ENCODE peak calls at places on chromosomes 12 and 14, in ten cellular contexts. One of them, this sample, is unnamed.

GRCh38 chr12:85280138-85280983 is at the start of gene ALX1:
- DNase-seq in CD4-positive, CD25-positive, alpha-beta regulatory T cell: peak; percentile 2
- DNase-seq in effector memory CD4-positive, alpha-beta T cell: no peak
- DNase-seq in body of pancreas: no peak
- DNase-seq in tibial nerve: no peak
- DNase-seq in fibroblast of pulmonary artery: peak; percentile 42
- DNase-seq in foreskin fibroblast: peak; percentile 51
- DNase-seq in cardiac fibroblast: peak; percentile 14
- DNase-seq in suprapubic skin: no peak
- DNase-seq in HAP-1: peak; percentile 78
- DNase-seq in this sample: peak; percentile 80

GRCh38 chr14:96532632-96533031 is 30.4 kb downstream of the PAPOLA start:
- DNase-seq in CD4-positive, CD25-positive, alpha-beta regulatory T cell: no peak
- DNase-seq in effector memory CD4-positive, alpha-beta T cell: no peak
- DNase-seq in body of pancreas: no peak
- DNase-seq in tibial nerve: no peak
- DNase-seq in fibroblast of pulmonary artery: no peak
- DNase-seq in foreskin fibroblast: no peak
- DNase-seq in cardiac fibroblast: no peak
- DNase-seq in suprapubic skin: no peak
- DNase-seq in HAP-1: no peak
- DNase-seq in this sample: no peak

GRCh38 chr12:93926237-93926636 is 222.1 kb upstream of the PLXNC1 start:
- DNase-seq in CD4-positive, CD25-positive, alpha-beta regulatory T cell: no peak
- DNase-seq in effector memory CD4-positive, alpha-beta T cell: no peak
- DNase-seq in body of pancreas: no peak
- DNase-seq in tibial nerve: no peak
- DNase-seq in fibroblast of pulmonary artery: no peak
- DNase-seq in foreskin fibroblast: no peak
- DNase-seq in cardiac fibroblast: no peak
- DNase-seq in suprapubic skin: no peak
- DNase-seq in HAP-1: no peak
- DNase-seq in this sample: no peak

GRCh38 chr14:104293851-104294627 is 155.7 kb downstream of the KIF26A start:
- DNase-seq in CD4-positive, CD25-positive, alpha-beta regulatory T cell: no peak
- DNase-seq in effector memory CD4-positive, alpha-beta T cell: no peak
- DNase-seq in body of pancreas: no peak
- DNase-seq in tibial nerve: no peak
- DNase-seq in fibroblast of pulmonary artery: no peak
- DNase-seq in foreskin fibroblast: no peak
- DNase-seq in cardiac fibroblast: no peak
- DNase-seq in suprapubic skin: peak; percentile 46
- DNase-seq in HAP-1: no peak
- DNase-seq in this sample: peak; percentile 9

GRCh38 chr14:67187826-67188225 is 1.4 kb upstream of the GARIN2 start:
- DNase-seq in CD4-positive, CD25-positive, alpha-beta regulatory T cell: no peak
- DNase-seq in effector memory CD4-positive, alpha-beta T cell: no peak
- DNase-seq in body of pancreas: peak; percentile 13
- DNase-seq in tibial nerve: no peak
- DNase-seq in fibroblast of pulmonary artery: peak; percentile 44
- DNase-seq in foreskin fibroblast: peak; percentile 53
- DNase-seq in cardiac fibroblast: peak; percentile 69
- DNase-seq in suprapubic skin: no peak
- DNase-seq in HAP-1: no peak
- DNase-seq in this sample: peak; percentile 90

GRCh38 chr12:109605599-109606228 is 32.1 kb downstream of the MVK start:
- DNase-seq in CD4-positive, CD25-positive, alpha-beta regulatory T cell: no peak
- DNase-seq in effector memory CD4-positive, alpha-beta T cell: no peak
- DNase-seq in body of pancreas: no peak
- DNase-seq in tibial nerve: no peak
- DNase-seq in fibroblast of pulmonary artery: no peak
- DNase-seq in foreskin fibroblast: no peak
- DNase-seq in cardiac fibroblast: no peak
- DNase-seq in suprapubic skin: no peak
- DNase-seq in HAP-1: no peak
- DNase-seq in this sample: no peak

GRCh38 chr14:55053018-55053417 is 1.6 kb downstream of the MAPK1IP1L start:
- DNase-seq in CD4-positive, CD25-positive, alpha-beta regulatory T cell: no peak
- DNase-seq in effector memory CD4-positive, alpha-beta T cell: no peak
- DNase-seq in body of pancreas: no peak
- DNase-seq in tibial nerve: no peak
- DNase-seq in fibroblast of pulmonary artery: no peak
- DNase-seq in foreskin fibroblast: no peak
- DNase-seq in cardiac fibroblast: no peak
- DNase-seq in suprapubic skin: no peak
- DNase-seq in HAP-1: no peak
- DNase-seq in this sample: no peak

GRCh38 chr14:60350366-60350720 is 101.3 kb downstream of the PPM1A start:
- DNase-seq in CD4-positive, CD25-positive, alpha-beta regulatory T cell: no peak
- DNase-seq in effector memory CD4-positive, alpha-beta T cell: no peak
- DNase-seq in body of pancreas: no peak
- DNase-seq in tibial nerve: no peak
- DNase-seq in fibroblast of pulmonary artery: no peak
- DNase-seq in foreskin fibroblast: no peak
- DNase-seq in cardiac fibroblast: peak; percentile 5
- DNase-seq in suprapubic skin: no peak
- DNase-seq in HAP-1: no peak
- DNase-seq in this sample: peak; percentile 2

GRCh38 chr12:71787574-71787973 is 32.9 kb downstream of the RAB21 start:
- DNase-seq in CD4-positive, CD25-positive, alpha-beta regulatory T cell: no peak
- DNase-seq in effector memory CD4-positive, alpha-beta T cell: no peak
- DNase-seq in body of pancreas: no peak
- DNase-seq in tibial nerve: no peak
- DNase-seq in fibroblast of pulmonary artery: no peak
- DNase-seq in foreskin fibroblast: no peak
- DNase-seq in cardiac fibroblast: no peak
- DNase-seq in suprapubic skin: no peak
- DNase-seq in HAP-1: no peak
- DNase-seq in this sample: no peak

GRCh38 chr12:52865090-52865944 is 16.5 kb upstream of the KRT78 start:
- DNase-seq in CD4-positive, CD25-positive, alpha-beta regulatory T cell: peak; percentile 21
- DNase-seq in effector memory CD4-positive, alpha-beta T cell: no peak
- DNase-seq in body of pancreas: peak; percentile 81
- DNase-seq in tibial nerve: no peak
- DNase-seq in fibroblast of pulmonary artery: peak; percentile 80
- DNase-seq in foreskin fibroblast: peak; percentile 50
- DNase-seq in cardiac fibroblast: peak; percentile 74
- DNase-seq in suprapubic skin: no peak
- DNase-seq in HAP-1: peak; percentile 67
- DNase-seq in this sample: peak; percentile 77

GRCh38 chr12:10220398-10221077 is 7.9 kb downstream of the GABARAPL1 start:
- DNase-seq in CD4-positive, CD25-positive, alpha-beta regulatory T cell: no peak
- DNase-seq in effector memory CD4-positive, alpha-beta T cell: no peak
- DNase-seq in body of pancreas: peak; percentile 86
- DNase-seq in tibial nerve: peak; percentile 77
- DNase-seq in fibroblast of pulmonary artery: peak; percentile 93
- DNase-seq in foreskin fibroblast: peak; percentile 40
- DNase-seq in cardiac fibroblast: peak; percentile 82
- DNase-seq in suprapubic skin: peak; percentile 91
- DNase-seq in HAP-1: no peak
- DNase-seq in this sample: peak; percentile 90

GRCh38 chr14:76780875-76781647 is 19.8 kb downstream of the VASH1 start:
- DNase-seq in CD4-positive, CD25-positive, alpha-beta regulatory T cell: no peak
- DNase-seq in effector memory CD4-positive, alpha-beta T cell: no peak
- DNase-seq in body of pancreas: peak; percentile 34
- DNase-seq in tibial nerve: no peak
- DNase-seq in fibroblast of pulmonary artery: peak; percentile 18
- DNase-seq in foreskin fibroblast: no peak
- DNase-seq in cardiac fibroblast: no peak
- DNase-seq in suprapubic skin: no peak
- DNase-seq in HAP-1: no peak
- DNase-seq in this sample: no peak

GRCh38 chr12:26683443-26683842 is 149.6 kb downstream of the ITPR2 start:
- DNase-seq in CD4-positive, CD25-positive, alpha-beta regulatory T cell: no peak
- DNase-seq in effector memory CD4-positive, alpha-beta T cell: no peak
- DNase-seq in body of pancreas: no peak
- DNase-seq in tibial nerve: no peak
- DNase-seq in fibroblast of pulmonary artery: no peak
- DNase-seq in foreskin fibroblast: no peak
- DNase-seq in cardiac fibroblast: no peak
- DNase-seq in suprapubic skin: no peak
- DNase-seq in HAP-1: no peak
- DNase-seq in this sample: no peak

DNA sequence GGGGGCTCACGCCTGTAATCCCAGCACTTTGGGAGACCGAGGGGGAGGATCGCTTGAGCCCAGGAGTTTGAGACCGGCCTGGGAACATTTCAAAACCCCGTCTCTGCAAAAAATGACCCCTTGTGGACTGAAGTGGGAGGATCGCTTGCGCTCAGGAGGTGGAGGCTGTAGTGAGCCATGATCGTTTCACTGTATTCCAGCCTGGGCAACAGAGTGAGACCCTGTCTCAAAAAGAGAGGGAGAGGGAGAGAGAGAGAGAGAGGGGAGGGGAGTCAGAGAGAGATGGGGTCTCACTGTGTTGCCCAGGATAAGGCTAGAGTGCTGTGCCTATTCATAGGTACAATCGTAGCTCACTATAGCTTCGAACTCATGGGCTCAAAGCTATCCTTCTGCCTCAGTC is 2.8 kb downstream of the FGD4 start:
- DNase-seq in CD4-positive, CD25-positive, alpha-beta regulatory T cell: no peak
- DNase-seq in effector memory CD4-positive, alpha-beta T cell: no peak
- DNase-seq in body of pancreas: no peak
- DNase-seq in tibial nerve: no peak
- DNase-seq in fibroblast of pulmonary artery: no peak
- DNase-seq in foreskin fibroblast: no peak
- DNase-seq in cardiac fibroblast: no peak
- DNase-seq in suprapubic skin: no peak
- DNase-seq in HAP-1: no peak
- DNase-seq in this sample: no peak
- H3K4me3 ChIP-seq in CD4-positive, CD25-positive, alpha-beta regulatory T cell: no peak overlapping the region
- H3K4me3 ChIP-seq in effector memory CD4-positive, alpha-beta T cell: no peak overlapping the region
- H3K4me3 ChIP-seq in body of pancreas: no peak overlapping the region
- H3K4me3 ChIP-seq in tibial nerve: no peak overlapping the region
- H3K4me3 ChIP-seq in fibroblast of pulmonary artery: no peak overlapping the region
- H3K4me3 ChIP-seq in foreskin fibroblast: no peak overlapping the region
- H3K4me3 ChIP-seq in cardiac fibroblast: no peak overlapping the region
- H3K4me3 ChIP-seq in suprapubic skin: no peak overlapping the region
- H3K4me3 ChIP-seq in HAP-1: no peak overlapping the region
- H3K4me3 ChIP-seq in this sample: no peak overlapping the region

GRCh38 chr14:30340495-30340894 is 218.5 kb upstream of the G2E3 start:
- DNase-seq in CD4-positive, CD25-positive, alpha-beta regulatory T cell: no peak
- DNase-seq in effector memory CD4-positive, alpha-beta T cell: no peak
- DNase-seq in body of pancreas: no peak
- DNase-seq in tibial nerve: no peak
- DNase-seq in fibroblast of pulmonary artery: no peak
- DNase-seq in foreskin fibroblast: no peak
- DNase-seq in cardiac fibroblast: no peak
- DNase-seq in suprapubic skin: no peak
- DNase-seq in HAP-1: no peak
- DNase-seq in this sample: no peak

GRCh38 chr14:30337456-30337855 is 221.5 kb upstream of the G2E3 start:
- DNase-seq in CD4-positive, CD25-positive, alpha-beta regulatory T cell: no peak
- DNase-seq in effector memory CD4-positive, alpha-beta T cell: no peak
- DNase-seq in body of pancreas: no peak
- DNase-seq in tibial nerve: no peak
- DNase-seq in fibroblast of pulmonary artery: no peak
- DNase-seq in foreskin fibroblast: no peak
- DNase-seq in cardiac fibroblast: no peak
- DNase-seq in suprapubic skin: no peak
- DNase-seq in HAP-1: no peak
- DNase-seq in this sample: no peak

GRCh38 chr14:30333934-30334333 is 225.0 kb upstream of the G2E3 start:
- DNase-seq in CD4-positive, CD25-positive, alpha-beta regulatory T cell: no peak
- DNase-seq in effector memory CD4-positive, alpha-beta T cell: no peak
- DNase-seq in body of pancreas: no peak
- DNase-seq in tibial nerve: no peak
- DNase-seq in fibroblast of pulmonary artery: no peak
- DNase-seq in foreskin fibroblast: no peak
- DNase-seq in cardiac fibroblast: peak; percentile 3
- DNase-seq in suprapubic skin: no peak
- DNase-seq in HAP-1: no peak
- DNase-seq in this sample: no peak

GRCh38 chr14:30339311-30339901 is 219.6 kb upstream of the G2E3 start:
- DNase-seq in CD4-positive, CD25-positive, alpha-beta regulatory T cell: no peak
- DNase-seq in effector memory CD4-positive, alpha-beta T cell: no peak
- DNase-seq in body of pancreas: no peak
- DNase-seq in tibial nerve: no peak
- DNase-seq in fibroblast of pulmonary artery: no peak
- DNase-seq in foreskin fibroblast: no peak
- DNase-seq in cardiac fibroblast: no peak
- DNase-seq in suprapubic skin: no peak
- DNase-seq in HAP-1: no peak
- DNase-seq in this sample: no peak
- H3K4me3 ChIP-seq in CD4-positive, CD25-positive, alpha-beta regulatory T cell: no peak overlapping the region
- H3K4me3 ChIP-seq in effector memory CD4-positive, alpha-beta T cell: no peak overlapping the region
- H3K4me3 ChIP-seq in body of pancreas: no peak overlapping the region
- H3K4me3 ChIP-seq in tibial nerve: no peak overlapping the region
- H3K4me3 ChIP-seq in fibroblast of pulmonary artery: no peak overlapping the region
- H3K4me3 ChIP-seq in foreskin fibroblast: no peak overlapping the region
- H3K4me3 ChIP-seq in cardiac fibroblast: no peak overlapping the region
- H3K4me3 ChIP-seq in suprapubic skin: no peak overlapping the region
- H3K4me3 ChIP-seq in HAP-1: no peak overlapping the region
- H3K4me3 ChIP-seq in this sample: no peak overlapping the region

GRCh38 chr12:4810219-4810671 is 90.0 kb downstream of the GALNT8 start:
- DNase-seq in CD4-positive, CD25-positive, alpha-beta regulatory T cell: no peak
- DNase-seq in effector memory CD4-positive, alpha-beta T cell: no peak
- DNase-seq in body of pancreas: no peak
- DNase-seq in tibial nerve: no peak
- DNase-seq in fibroblast of pulmonary artery: no peak
- DNase-seq in foreskin fibroblast: no peak
- DNase-seq in cardiac fibroblast: no peak
- DNase-seq in suprapubic skin: no peak
- DNase-seq in HAP-1: no peak
- DNase-seq in this sample: no peak
- H3K4me3 ChIP-seq in CD4-positive, CD25-positive, alpha-beta regulatory T cell: peak overlapping the region; percentile 7
- H3K4me3 ChIP-seq in effector memory CD4-positive, alpha-beta T cell: peak overlapping the region; percentile 53
- H3K4me3 ChIP-seq in body of pancreas: no peak overlapping the region
- H3K4me3 ChIP-seq in tibial nerve: peak overlapping the region; percentile 37
- H3K4me3 ChIP-seq in fibroblast of pulmonary artery: no peak overlapping the region
- H3K4me3 ChIP-seq in foreskin fibroblast: no peak overlapping the region
- H3K4me3 ChIP-seq in cardiac fibroblast: no peak overlapping the region
- H3K4me3 ChIP-seq in suprapubic skin: peak overlapping the region; percentile 46
- H3K4me3 ChIP-seq in HAP-1: no peak overlapping the region
- H3K4me3 ChIP-seq in this sample: no peak overlapping the region

DNA sequence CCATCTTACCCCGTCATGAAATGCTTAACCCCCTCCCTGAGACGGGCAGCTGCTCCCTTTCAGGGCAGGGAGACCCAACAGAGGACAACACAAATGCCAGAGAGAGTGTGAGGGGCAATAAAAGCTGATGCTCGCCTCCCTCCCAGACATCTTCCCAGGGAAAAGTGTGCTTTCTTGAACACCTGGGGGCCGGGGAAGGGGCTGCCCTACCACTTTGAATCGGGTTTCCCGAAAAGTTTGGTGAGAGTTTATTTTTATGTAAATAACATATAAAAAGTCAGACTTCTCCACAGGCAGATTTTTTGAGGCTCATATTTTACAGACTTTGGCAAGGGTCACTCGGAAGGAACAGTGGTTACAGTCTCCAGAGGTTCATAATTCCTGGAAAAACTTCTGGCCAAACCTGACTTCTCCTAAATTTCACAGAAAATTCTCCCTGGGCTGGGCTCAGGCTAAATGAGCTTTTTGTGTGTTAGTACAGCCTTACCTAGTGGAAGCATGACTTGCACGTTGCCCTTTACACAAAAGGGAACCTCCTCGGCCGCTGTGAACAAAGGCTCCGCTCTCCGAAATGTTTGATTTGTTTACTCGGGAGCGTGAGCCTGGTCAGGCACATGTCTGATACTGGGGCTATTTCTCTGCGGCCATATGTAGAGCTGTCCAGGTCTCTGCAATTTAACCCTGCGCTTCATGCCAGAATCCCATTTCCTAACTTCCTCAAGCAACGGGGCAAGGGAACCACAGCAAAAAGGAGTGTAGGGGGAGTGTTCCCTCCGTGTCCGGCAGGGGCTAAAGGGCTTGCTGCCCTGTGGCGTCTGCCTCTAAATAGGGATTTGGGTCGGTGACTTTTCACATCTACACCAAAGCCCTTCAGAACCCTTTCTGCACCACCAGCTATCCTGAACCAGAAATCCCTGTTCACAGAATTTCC is 3.4 kb downstream of the RTL1 start:
- DNase-seq in CD4-positive, CD25-positive, alpha-beta regulatory T cell: no peak
- DNase-seq in effector memory CD4-positive, alpha-beta T cell: no peak
- DNase-seq in body of pancreas: no peak
- DNase-seq in tibial nerve: no peak
- DNase-seq in fibroblast of pulmonary artery: no peak
- DNase-seq in foreskin fibroblast: no peak
- DNase-seq in cardiac fibroblast: no peak
- DNase-seq in suprapubic skin: peak; percentile 39
- DNase-seq in HAP-1: peak; percentile 45
- DNase-seq in this sample: no peak
- H3K4me3 ChIP-seq in CD4-positive, CD25-positive, alpha-beta regulatory T cell: no peak overlapping the region
- H3K4me3 ChIP-seq in effector memory CD4-positive, alpha-beta T cell: no peak overlapping the region
- H3K4me3 ChIP-seq in body of pancreas: no peak overlapping the region
- H3K4me3 ChIP-seq in tibial nerve: no peak overlapping the region
- H3K4me3 ChIP-seq in fibroblast of pulmonary artery: no peak overlapping the region
- H3K4me3 ChIP-seq in foreskin fibroblast: no peak overlapping the region
- H3K4me3 ChIP-seq in cardiac fibroblast: no peak overlapping the region
- H3K4me3 ChIP-seq in suprapubic skin: no peak overlapping the region
- H3K4me3 ChIP-seq in HAP-1: no peak overlapping the region
- H3K4me3 ChIP-seq in this sample: no peak overlapping the region

This sample was measured in choroid plexus epithelial cell.